ENCODE peak calls at places on chromosomes 2 and 18, in six cellular contexts. One of them, this sample, is unnamed.

GRCh38 chr2:127324635-127325034 is 30.7 kb upstream of the ERCC3 start:
- DNase-seq in H9: no peak
- DNase-seq in mesenchymal stem cell: peak
- DNase-seq in neuronal stem cell: no peak
- DNase-seq in IMR-90: peak
- DNase-seq in H1: no peak
- DNase-seq in this sample: peak

GRCh38 chr2:120593921-120594686 is 141.6 kb upstream of the GLI2 start:
- DNase-seq in neuronal stem cell: no peak
- DNase-seq in H1: no peak
- DNase-seq in mesenchymal stem cell: no peak
- DNase-seq in IMR-90: no peak
- DNase-seq in H9: no peak
- DNase-seq in this sample: no peak

GRCh38 chr18:4352746-4353522 is 102.2 kb downstream of the DLGAP1 start:
- DNase-seq in H9: no peak
- DNase-seq in IMR-90: no peak
- DNase-seq in neuronal stem cell: peak
- DNase-seq in mesenchymal stem cell: no peak
- DNase-seq in H1: no peak
- DNase-seq in this sample: no peak

GRCh38 chr18:77547757-77548156 is 298.1 kb downstream of the GALR1 start:
- DNase-seq in H9: no peak
- DNase-seq in mesenchymal stem cell: no peak
- DNase-seq in IMR-90: no peak
- DNase-seq in neuronal stem cell: no peak
- DNase-seq in H1: no peak
- DNase-seq in this sample: no peak

GRCh38 chr2:37583867-37584266 is 87.6 kb downstream of the CDC42EP3 start:
- DNase-seq in neuronal stem cell: peak
- DNase-seq in mesenchymal stem cell: peak
- DNase-seq in H1: no peak
- DNase-seq in IMR-90: peak
- DNase-seq in H9: no peak
- DNase-seq in this sample: peak

GRCh38 chr2:220227272-220227920 is 600.0 kb downstream of the SLC4A3 start:
- DNase-seq in IMR-90: peak
- DNase-seq in neuronal stem cell: no peak
- DNase-seq in H1: no peak
- DNase-seq in H9: no peak
- DNase-seq in mesenchymal stem cell: peak
- DNase-seq in this sample: no peak

GRCh38 chr2:186687774-186688173 is 6.1 kb upstream of the FAM171B start:
- DNase-seq in neuronal stem cell: no peak
- DNase-seq in H9: no peak
- DNase-seq in IMR-90: peak
- DNase-seq in mesenchymal stem cell: peak
- DNase-seq in H1: no peak
- DNase-seq in this sample: no peak

GRCh38 chr2:202064206-202064880 is 8.7 kb upstream of the KIAA2012 start:
- DNase-seq in H9: peak
- DNase-seq in mesenchymal stem cell: peak
- DNase-seq in H1: no peak
- DNase-seq in neuronal stem cell: peak
- DNase-seq in IMR-90: peak
- DNase-seq in this sample: no peak

GRCh38 chr18:51803029-51803428 is 537.0 kb upstream of the DCC start:
- DNase-seq in neuronal stem cell: no peak
- DNase-seq in IMR-90: no peak
- DNase-seq in mesenchymal stem cell: no peak
- DNase-seq in H1: no peak
- DNase-seq in H9: no peak
- DNase-seq in this sample: no peak

GRCh38 chr2:160365691-160366367 is 127.8 kb downstream of the RBMS1 start:
- DNase-seq in H1: no peak
- DNase-seq in IMR-90: no peak
- DNase-seq in H9: no peak
- DNase-seq in neuronal stem cell: no peak
- DNase-seq in mesenchymal stem cell: no peak
- DNase-seq in this sample: no peak

GRCh38 chr2:229974271-229974670 is 52.0 kb downstream of the FBXO36 start:
- DNase-seq in IMR-90: peak
- DNase-seq in H9: no peak
- DNase-seq in H1: no peak
- DNase-seq in mesenchymal stem cell: peak
- DNase-seq in neuronal stem cell: no peak
- DNase-seq in this sample: peak

GRCh38 chr2:53768233-53768542 is 584 bp downstream of the CHAC2 start:
- DNase-seq in neuronal stem cell: peak
- DNase-seq in IMR-90: no peak
- DNase-seq in mesenchymal stem cell: peak
- DNase-seq in H1: no peak
- DNase-seq in H9: peak
- DNase-seq in this sample: no peak

GRCh38 chr2:9108210-9108967 is 98.2 kb upstream of the ASAP2 start:
- DNase-seq in H1: no peak
- DNase-seq in H9: no peak
- DNase-seq in mesenchymal stem cell: peak
- DNase-seq in IMR-90: peak
- DNase-seq in neuronal stem cell: no peak
- DNase-seq in this sample: no peak

GRCh38 chr18:34493566-34494358 is 216.3 kb upstream of the DTNA start:
- DNase-seq in IMR-90: no peak
- DNase-seq in H1: peak
- DNase-seq in neuronal stem cell: peak
- DNase-seq in H9: peak
- DNase-seq in mesenchymal stem cell: peak
- DNase-seq in this sample: peak

GRCh38 chr2:188569441-188569840 is 277.8 kb downstream of the GULP1 start:
- DNase-seq in neuronal stem cell: no peak
- DNase-seq in H9: no peak
- DNase-seq in H1: no peak
- DNase-seq in IMR-90: no peak
- DNase-seq in mesenchymal stem cell: no peak
- DNase-seq in this sample: no peak

GRCh38 chr2:217149087-217149660 is 289.3 kb upstream of the TNP1 start:
- DNase-seq in neuronal stem cell: no peak
- DNase-seq in H1: no peak
- DNase-seq in IMR-90: no peak
- DNase-seq in H9: no peak
- DNase-seq in mesenchymal stem cell: no peak
- DNase-seq in this sample: peak

GRCh38 chr2:114550895-114551793 is 108.7 kb downstream of the DPP10 start:
- DNase-seq in IMR-90: peak
- DNase-seq in H1: peak
- DNase-seq in mesenchymal stem cell: peak
- DNase-seq in neuronal stem cell: peak
- DNase-seq in H9: peak
- DNase-seq in this sample: peak

GRCh38 chr2:112168422-112169124 is 30.4 kb downstream of the FBLN7 start:
- DNase-seq in H9: no peak
- DNase-seq in mesenchymal stem cell: no peak
- DNase-seq in IMR-90: no peak
- DNase-seq in neuronal stem cell: no peak
- DNase-seq in H1: no peak
- DNase-seq in this sample: no peak

GRCh38 chr2:126503476-126503875 is 152.5 kb upstream of the GYPC start:
- DNase-seq in H9: no peak
- DNase-seq in H1: no peak
- DNase-seq in neuronal stem cell: no peak
- DNase-seq in IMR-90: no peak
- DNase-seq in mesenchymal stem cell: no peak
- DNase-seq in this sample: no peak

GRCh38 chr2:160838691-160839090 is 321.5 kb upstream of the TANK start:
- DNase-seq in neuronal stem cell: no peak
- DNase-seq in mesenchymal stem cell: no peak
- DNase-seq in H1: no peak
- DNase-seq in IMR-90: no peak
- DNase-seq in H9: no peak
- DNase-seq in this sample: no peak

GRCh38 chr2:139924070-139924469 is 1143.9 kb upstream of the NXPH2 start:
- DNase-seq in H1: no peak
- DNase-seq in H9: peak
- DNase-seq in mesenchymal stem cell: no peak
- DNase-seq in neuronal stem cell: no peak
- DNase-seq in IMR-90: no peak
- DNase-seq in this sample: no peak

GRCh38 chr2:85248741-85249524 is 78.9 kb downstream of the TGOLN2 start:
- DNase-seq in IMR-90: peak
- DNase-seq in H1: no peak
- DNase-seq in neuronal stem cell: no peak
- DNase-seq in H9: no peak
- DNase-seq in mesenchymal stem cell: peak
- DNase-seq in this sample: peak

GRCh38 chr18:24315170-24315569 is 82.5 kb downstream of the OSBPL1A start:
- DNase-seq in neuronal stem cell: no peak
- DNase-seq in IMR-90: peak
- DNase-seq in H1: no peak
- DNase-seq in mesenchymal stem cell: peak
- DNase-seq in H9: no peak
- DNase-seq in this sample: no peak
- H2AFZ ChIP-seq in neuronal stem cell: no peak
- H2AFZ ChIP-seq in IMR-90: peak
- H2AFZ ChIP-seq in H1: no peak
- H2AFZ ChIP-seq in mesenchymal stem cell: no peak
- H2AFZ ChIP-seq in H9: no peak
- H2AFZ ChIP-seq in this sample: no peak

DNA sequence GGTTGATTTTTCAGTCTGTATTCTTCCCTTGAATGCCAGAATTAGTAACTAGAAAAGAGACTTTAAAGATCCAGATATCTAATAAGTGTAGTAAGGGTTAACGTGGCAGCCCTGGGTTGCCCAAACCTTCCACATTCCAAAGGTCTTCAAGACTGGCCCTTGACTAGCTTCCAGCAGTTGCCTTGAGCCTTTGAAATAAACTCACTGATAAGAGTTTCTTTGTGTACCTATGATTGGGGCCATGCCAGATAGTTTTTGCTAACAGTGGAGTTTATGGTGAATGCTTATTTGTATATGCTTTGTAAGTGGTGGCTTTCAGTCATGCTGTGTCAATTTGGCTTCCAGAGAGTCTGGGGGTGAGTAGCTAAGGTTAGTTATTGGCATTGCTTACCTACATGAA is 722.3 kb downstream of the RNF144A start:
- DNase-seq in H9: no peak
- DNase-seq in IMR-90: no peak
- DNase-seq in mesenchymal stem cell: no peak
- DNase-seq in neuronal stem cell: no peak
- DNase-seq in H1: no peak
- DNase-seq in this sample: no peak
- H3K4ac ChIP-seq in H9: no peak
- H3K4ac ChIP-seq in IMR-90: no peak
- H3K4ac ChIP-seq in mesenchymal stem cell: no peak
- H3K4ac ChIP-seq in neuronal stem cell: no peak
- H3K4ac ChIP-seq in H1: no peak
- H3K4ac ChIP-seq in this sample: no peak

DNA sequence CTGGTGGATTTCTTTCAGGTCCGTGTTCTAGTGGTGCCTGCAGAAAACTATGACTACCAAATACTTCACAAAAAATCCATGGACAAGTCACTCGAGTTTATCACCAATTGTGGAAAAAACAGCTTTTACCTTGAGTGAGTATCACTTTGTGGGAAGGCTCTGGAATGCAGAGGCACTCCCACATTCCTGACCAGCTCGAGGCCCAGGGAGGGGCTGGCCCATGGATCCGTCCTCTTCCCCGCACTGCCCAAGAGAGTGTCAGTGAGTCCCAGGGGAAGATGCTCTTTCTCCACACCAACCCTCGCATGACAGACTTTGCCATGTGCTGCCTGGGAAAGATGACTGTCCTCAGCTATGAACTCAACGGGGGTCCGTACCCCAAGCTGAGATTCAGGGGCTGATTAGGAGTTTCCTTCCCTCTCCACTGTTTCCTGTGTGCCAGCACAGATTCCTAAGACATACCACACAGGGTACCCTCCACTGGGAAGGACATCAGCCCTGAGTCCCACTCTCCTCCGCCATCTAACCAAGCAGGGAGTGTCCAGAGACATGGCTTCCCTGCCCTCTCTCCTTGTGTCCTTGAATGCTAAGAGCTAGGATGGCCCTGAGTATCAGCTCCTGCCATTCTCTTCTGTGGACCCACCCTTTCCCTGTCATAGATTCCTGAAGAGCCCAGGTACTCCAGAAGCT is 155.9 kb downstream of the LAMA3 start:
- DNase-seq in mesenchymal stem cell: no peak
- DNase-seq in neuronal stem cell: no peak
- DNase-seq in IMR-90: no peak
- DNase-seq in H9: no peak
- DNase-seq in H1: no peak
- DNase-seq in this sample: peak
- H2AFZ ChIP-seq in mesenchymal stem cell: no peak
- H2AFZ ChIP-seq in neuronal stem cell: no peak
- H2AFZ ChIP-seq in IMR-90: peak
- H2AFZ ChIP-seq in H9: no peak
- H2AFZ ChIP-seq in H1: no peak
- H2AFZ ChIP-seq in this sample: no peak

GRCh38 chr18:75218524-75218923 is 7.9 kb downstream of the TSHZ1 start:
- DNase-seq in IMR-90: no peak
- DNase-seq in H1: no peak
- DNase-seq in H9: no peak
- DNase-seq in mesenchymal stem cell: no peak
- DNase-seq in neuronal stem cell: no peak
- DNase-seq in this sample: no peak
- H3K4ac ChIP-seq in IMR-90: no peak
- H3K4ac ChIP-seq in H1: no peak
- H3K4ac ChIP-seq in H9: no peak
- H3K4ac ChIP-seq in mesenchymal stem cell: no peak
- H3K4ac ChIP-seq in neuronal stem cell: no peak
- H3K4ac ChIP-seq in this sample: no peak

GRCh38 chr2:224161712-224162111 is 122.6 kb upstream of the SERPINE2 start:
- DNase-seq in IMR-90: no peak
- DNase-seq in H1: no peak
- DNase-seq in neuronal stem cell: no peak
- DNase-seq in mesenchymal stem cell: no peak
- DNase-seq in H9: no peak
- DNase-seq in this sample: no peak

GRCh38 chr2:224159345-224159928 is 120.4 kb upstream of the SERPINE2 start:
- DNase-seq in IMR-90: no peak
- DNase-seq in mesenchymal stem cell: no peak
- DNase-seq in H9: no peak
- DNase-seq in neuronal stem cell: no peak
- DNase-seq in H1: no peak
- DNase-seq in this sample: no peak

GRCh38 chr2:224158831-224159230 is 119.7 kb upstream of the SERPINE2 start:
- DNase-seq in neuronal stem cell: no peak
- DNase-seq in IMR-90: no peak
- DNase-seq in mesenchymal stem cell: no peak
- DNase-seq in H1: peak
- DNase-seq in H9: no peak
- DNase-seq in this sample: no peak

GRCh38 chr2:224162122-224162521 is 123.0 kb upstream of the SERPINE2 start:
- DNase-seq in H9: no peak
- DNase-seq in H1: peak
- DNase-seq in IMR-90: peak
- DNase-seq in neuronal stem cell: no peak
- DNase-seq in mesenchymal stem cell: no peak
- DNase-seq in this sample: no peak

DNA sequence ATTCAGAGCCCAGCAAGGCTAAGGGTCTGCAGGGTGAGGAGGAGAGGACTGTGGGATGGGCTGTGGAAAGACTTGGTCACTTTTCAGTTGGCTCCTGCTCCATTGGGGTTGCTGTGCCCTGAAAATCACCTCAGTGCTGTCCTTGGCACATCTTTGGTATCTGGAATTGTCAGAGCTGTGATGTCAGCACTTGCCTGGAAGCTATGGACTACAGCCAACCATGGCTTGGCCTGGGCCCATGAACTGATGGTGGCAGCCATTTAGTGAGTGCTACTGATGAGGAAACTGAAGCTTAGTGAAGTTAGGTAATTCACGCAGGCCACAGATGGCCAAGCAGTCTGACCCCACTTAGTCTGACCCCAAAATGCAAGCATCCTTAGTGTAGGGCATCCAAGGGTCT is 121.8 kb upstream of the SERPINE2 start:
- DNase-seq in IMR-90: peak
- DNase-seq in mesenchymal stem cell: no peak
- DNase-seq in H1: peak
- DNase-seq in neuronal stem cell: no peak
- DNase-seq in H9: no peak
- DNase-seq in this sample: no peak
- H2AFZ ChIP-seq in IMR-90: no peak
- H2AFZ ChIP-seq in mesenchymal stem cell: no peak
- H2AFZ ChIP-seq in H1: no peak
- H2AFZ ChIP-seq in neuronal stem cell: no peak
- H2AFZ ChIP-seq in H9: no peak
- H2AFZ ChIP-seq in this sample: no peak

This sample was measured in trophoblast cell.